ENCODE peak calls at places on chromosomes 13 and 19, in ten cellular contexts. V, T, G, S, A, B, L, I, R and X are unnamed samples. For H3K4me1 and H3K9me2, the result is how much of the 10 kb centered on the place peaks cover.

GRCh38 chr19:18021121-18021755 is 13.3 kb downstream of the ARRDC2 start:
- DNase-seq in V (no peak), T (no peak), G (peak), S (no peak), A (no peak), B (peak), L (no peak), I (peak), R (no peak), X (peak)

GRCh38 chr13:27481766-27482165 is 31.4 kb upstream of the MTIF3 start:
- DNase-seq in V (peak), T (peak), G (peak), S (peak), A (peak), B (peak), L (peak), I (peak), R (peak), X (peak)

GRCh38 chr19:4933528-4933927 is 24.2 kb downstream of the UHRF1 start:
- DNase-seq in V (no peak), T (no peak), G (no peak), S (no peak), A (no peak), B (no peak), L (no peak), I (peak), R (no peak), X (no peak)

GRCh38 chr19:40803857-40804782 is 5.1 kb downstream of the EGLN2 start:
- DNase-seq in V (no peak), T (no peak), G (peak), S (peak), A (peak), B (no peak), L (no peak), I (peak), R (peak), X (peak)

GRCh38 chr13:31044658-31045620 is 112.5 kb downstream of the TEX26 start:
- DNase-seq in V (no peak), T (peak), G (peak), S (no peak), A (no peak), B (no peak), L (no peak), I (peak), R (no peak), X (no peak)

GRCh38 chr19:29923653-29924052 is 18.4 kb upstream of the URI1 start:
- DNase-seq in V (no peak), T (no peak), G (no peak), S (no peak), A (no peak), B (no peak), L (no peak), I (no peak), R (peak), X (peak)

GRCh38 chr13:30745917-30746686 is 10.8 kb downstream of the ALOX5AP start:
- DNase-seq in V (peak), T (no peak), G (no peak), S (no peak), A (no peak), B (no peak), L (peak), I (no peak), R (no peak), X (no peak)

GRCh38 chr19:15101479-15102082 is 5.6 kb upstream of the SYDE1 start:
- DNase-seq in V (peak), T (peak), G (peak), S (peak), A (peak), B (peak), L (peak), I (peak), R (peak), X (peak)

GRCh38 chr13:113749956-113750355 is 9.1 kb upstream of the TMEM255B start:
- DNase-seq in V (no peak), T (no peak), G (no peak), S (no peak), A (no peak), B (peak), L (no peak), I (no peak), R (no peak), X (no peak)

GRCh38 chr19:19539738-19540703 is 2.0 kb downstream of the CILP2 start:
- DNase-seq in V (peak), T (peak), G (peak), S (peak), A (no peak), B (peak), L (peak), I (peak), R (peak), X (no peak)

GRCh38 chr19:609001-609340 is 19.3 kb downstream of the HCN2 start:
- DNase-seq in V (peak), T (no peak), G (peak), S (no peak), A (no peak), B (no peak), L (no peak), I (peak), R (no peak), X (no peak)

GRCh38 chr19:31263317-31263716 is 85.9 kb downstream of the TSHZ3 start:
- DNase-seq in V (peak), T (no peak), G (no peak), S (no peak), A (no peak), B (no peak), L (no peak), I (no peak), R (no peak), X (no peak)

GRCh38 chr13:76879211-76879875 is 6.9 kb downstream of the KCTD12 start:
- DNase-seq in V (peak), T (no peak), G (no peak), S (no peak), A (peak), B (peak), L (peak), I (peak), R (no peak), X (peak)

GRCh38 chr19:29576761-29577661 is 29.1 kb upstream of the POP4 start:
- DNase-seq in V (no peak), T (no peak), G (no peak), S (no peak), A (no peak), B (peak), L (no peak), I (no peak), R (no peak), X (no peak)

GRCh38 chr13:99356216-99357089 is 49.3 kb upstream of the GPR183 start:
- DNase-seq in V (no peak), T (no peak), G (no peak), S (no peak), A (peak), B (peak), L (no peak), I (no peak), R (peak), X (no peak)

GRCh38 chr13:77698211-77699058 is 948 bp downstream of the SLAIN1 start:
- DNase-seq in V (peak), T (no peak), G (peak), S (peak), A (peak), B (peak), L (peak), I (peak), R (peak), X (peak)

GRCh38 chr13:84121456-84121855 is 239.2 kb upstream of the SLITRK1 start:
- DNase-seq in V (no peak), T (no peak), G (no peak), S (no peak), A (no peak), B (no peak), L (peak), I (no peak), R (no peak), X (no peak)

GRCh38 chr19:17402982-17403855 is 2.2 kb downstream of the BST2 start:
- DNase-seq in V (peak), T (no peak), G (no peak), S (peak), A (no peak), B (peak), L (peak), I (no peak), R (peak), X (peak)

GRCh38 chr13:89380101-89380500 is 1708.9 kb downstream of the SLITRK5 start:
- DNase-seq in V (no peak), T (peak), G (peak), S (no peak), A (peak), B (no peak), L (peak), I (peak), R (no peak), X (peak)

GRCh38 chr13:110407531-110407930 is 100.4 kb downstream of the COL4A2 start:
- DNase-seq in V (no peak), T (no peak), G (no peak), S (no peak), A (no peak), B (no peak), L (no peak), I (no peak), R (no peak), X (no peak)

GRCh38 chr13:45796421-45796960 is 55.1 kb downstream of the SIAH3 start:
- DNase-seq in V (no peak), T (no peak), G (no peak), S (no peak), A (no peak), B (no peak), L (no peak), I (no peak), R (no peak), X (no peak)

GRCh38 chr13:114142640-114143490 is 10.4 kb upstream of the RASA3 start:
- DNase-seq in V (peak), T (no peak), G (no peak), S (no peak), A (no peak), B (no peak), L (no peak), I (no peak), R (peak), X (no peak)

GRCh38 chr13:98577823-98578285 is 947 bp upstream of the STK24 start:
- DNase-seq in V (no peak), T (no peak), G (no peak), S (no peak), A (no peak), B (no peak), L (no peak), I (no peak), R (no peak), X (no peak)

GRCh38 chr13:93217701-93218100 is 8.9 kb upstream of the GPC6 start:
- DNase-seq in V (no peak), T (no peak), G (no peak), S (no peak), A (no peak), B (peak), L (no peak), I (no peak), R (no peak), X (no peak)

GRCh38 chr13:100987993-100988392 is 313.4 kb upstream of the TMTC4 start:
- DNase-seq in V (no peak), T (no peak), G (no peak), S (peak), A (no peak), B (peak), L (no peak), I (peak), R (no peak), X (no peak)

GRCh38 chr13:98487522-98487921 is 89.4 kb downstream of the STK24 start:
- DNase-seq in V (no peak), T (no peak), G (no peak), S (no peak), A (no peak), B (no peak), L (no peak), I (no peak), R (peak), X (peak)

GRCh38 chr19:2167896-2168618 is 4.3 kb downstream of the DOT1L start:
- DNase-seq in V (no peak), T (no peak), G (no peak), S (no peak), A (no peak), B (peak), L (no peak), I (peak), R (peak), X (peak)

GRCh38 chr13:109130093-109130835 is 500.9 kb downstream of the MYO16 start:
- DNase-seq in V (no peak), T (no peak), G (no peak), S (no peak), A (no peak), B (no peak), L (no peak), I (no peak), R (no peak), X (no peak)

GRCh38 chr19:19171821-19172532 is 1.9 kb upstream of the MEF2B start:
- DNase-seq in V (no peak), T (no peak), G (no peak), S (peak), A (no peak), B (peak), L (peak), I (no peak), R (peak), X (peak)

GRCh38 chr19:40747536-40747935 is 2.7 kb downstream of the ACTMAP start:
- DNase-seq in V (no peak), T (no peak), G (no peak), S (no peak), A (no peak), B (no peak), L (no peak), I (no peak), R (no peak), X (no peak)

GRCh38 chr19:38047641-38048040 is 140.6 kb downstream of the SIPA1L3 start:
- DNase-seq in V (no peak), T (no peak), G (no peak), S (no peak), A (no peak), B (no peak), L (no peak), I (no peak), R (no peak), X (no peak)

GRCh38 chr19:38047048-38047435 is 140.0 kb downstream of the SIPA1L3 start:
- DNase-seq in V (no peak), T (no peak), G (no peak), S (no peak), A (no peak), B (no peak), L (no peak), I (no peak), R (peak), X (peak)

GRCh38 chr19:38045554-38046253 is 138.7 kb downstream of the SIPA1L3 start:
- DNase-seq in V (no peak), T (no peak), G (no peak), S (no peak), A (no peak), B (no peak), L (no peak), I (no peak), R (peak), X (peak)

GRCh38 chr19:38044267-38045111 is 137.5 kb downstream of the SIPA1L3 start:
- DNase-seq in V (no peak), T (no peak), G (no peak), S (no peak), A (no peak), B (peak), L (no peak), I (peak), R (peak), X (peak)

DNA sequence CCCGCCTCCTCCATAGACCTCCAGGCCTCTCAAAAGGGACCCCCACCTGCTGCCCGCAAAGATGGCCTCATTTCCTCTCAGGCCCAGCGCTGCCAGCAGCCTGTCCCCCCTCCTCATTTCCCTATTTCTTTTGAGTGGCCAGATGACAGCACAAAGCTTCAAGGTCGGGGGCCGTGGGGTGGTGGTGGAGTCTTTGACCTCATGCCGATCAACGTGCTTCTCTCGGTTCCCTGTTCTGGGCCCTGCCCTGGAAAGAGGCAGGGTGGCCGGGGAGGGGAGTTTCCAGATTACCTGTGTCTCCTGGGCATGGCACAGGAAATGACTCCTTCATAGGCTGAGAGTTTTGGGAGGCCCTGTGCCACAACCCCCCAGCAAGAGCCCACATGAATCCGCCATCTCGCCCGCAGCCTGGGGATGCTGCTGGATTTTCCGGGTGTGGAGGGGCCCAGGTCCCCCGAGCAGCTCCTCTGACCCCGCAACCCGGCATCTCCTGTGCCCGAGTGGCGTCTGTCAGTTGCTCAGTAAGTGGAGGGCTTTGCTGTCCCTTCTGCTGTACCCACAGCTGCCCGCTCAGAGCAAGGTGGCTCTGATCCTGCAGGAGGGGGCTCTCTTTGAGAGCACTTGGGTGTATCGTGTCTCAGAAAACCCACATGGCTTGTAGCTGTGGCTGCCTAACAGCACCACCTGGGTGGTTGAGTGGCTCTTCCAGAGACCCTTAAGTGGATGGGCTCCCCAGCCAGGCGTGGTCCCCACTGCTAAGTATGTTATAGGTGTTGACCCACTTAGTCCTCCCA is 139.4 kb downstream of the SIPA1L3 start:
- DNase-seq in V (no peak), T (no peak), G (no peak), S (no peak), A (no peak), B (no peak), L (no peak), I (no peak), R (peak), X (peak)
- H3K4me1 ChIP-seq in V (under half), T (under half), G (under half), S (under half), A (under half), B (under half), L (under half), I (under half), R (half or more), X (half or more)

GRCh38 chr13:25116044-25116443 is 20.1 kb downstream of the PABPC3 start:
- DNase-seq in V (no peak), T (no peak), G (peak), S (no peak), A (no peak), B (no peak), L (no peak), I (peak), R (no peak), X (no peak)

GRCh38 chr13:25109341-25109740 is 13.4 kb downstream of the PABPC3 start:
- DNase-seq in V (no peak), T (no peak), G (no peak), S (no peak), A (no peak), B (no peak), L (no peak), I (no peak), R (no peak), X (no peak)

GRCh38 chr13:25114220-25114619 is 18.3 kb downstream of the PABPC3 start:
- DNase-seq in V (peak), T (peak), G (peak), S (peak), A (peak), B (peak), L (peak), I (peak), R (peak), X (peak)

GRCh38 chr13:25112856-25113255 is 16.9 kb downstream of the PABPC3 start:
- DNase-seq in V (no peak), T (no peak), G (no peak), S (no peak), A (no peak), B (no peak), L (no peak), I (no peak), R (no peak), X (no peak)

DNA sequence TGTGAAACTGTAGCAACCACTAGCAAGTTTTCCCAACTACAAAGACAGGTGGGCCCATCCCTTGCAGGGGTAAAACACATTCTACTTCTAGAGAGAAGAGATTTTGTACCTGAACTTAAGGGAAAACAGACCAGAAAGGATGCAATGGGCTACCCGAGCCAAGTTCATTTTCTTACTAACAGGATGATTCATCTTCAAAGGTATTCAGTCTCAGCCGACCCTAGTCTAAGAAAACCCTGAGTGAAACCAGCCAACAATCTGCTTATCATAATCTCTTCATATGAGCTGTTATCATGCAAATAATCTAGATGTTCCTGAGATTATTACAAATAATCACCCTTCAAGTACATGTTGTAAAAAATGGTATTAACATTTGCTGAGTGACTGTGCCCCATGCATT is 15.6 kb downstream of the PABPC3 start:
- DNase-seq in V (no peak), T (no peak), G (no peak), S (no peak), A (no peak), B (peak), L (no peak), I (peak), R (no peak), X (no peak)
- H3K9me2 ChIP-seq in V (under half), T (under half), G (under half), S (under half), A (under half), B (under half), L (under half), I (under half), R (under half), X (under half)

GRCh38 chr19:48859711-48860572 is 8.5 kb downstream of the PLEKHA4 start:
- DNase-seq in V (peak), T (no peak), G (no peak), S (peak), A (no peak), B (no peak), L (no peak), I (peak), R (no peak), X (peak)

GRCh38 chr19:48861313-48861712 is 7.1 kb downstream of the PLEKHA4 start:
- DNase-seq in V (no peak), T (no peak), G (no peak), S (no peak), A (no peak), B (no peak), L (no peak), I (no peak), R (no peak), X (no peak)

GRCh38 chr19:48862827-48863226 is 5.6 kb downstream of the PLEKHA4 start:
- DNase-seq in V (no peak), T (no peak), G (no peak), S (no peak), A (no peak), B (no peak), L (no peak), I (no peak), R (no peak), X (no peak)

GRCh38 chr19:48856921-48857320 is 11.5 kb downstream of the PLEKHA4 start:
- DNase-seq in V (no peak), T (no peak), G (no peak), S (no peak), A (no peak), B (peak), L (no peak), I (peak), R (no peak), X (no peak)

GRCh38 chr19:48858984-48859710 is 9.3 kb downstream of the PLEKHA4 start:
- DNase-seq in V (no peak), T (no peak), G (no peak), S (peak), A (no peak), B (peak), L (no peak), I (no peak), R (peak), X (peak)
- H3K4me3 ChIP-seq in V (no peak), T (no peak), G (no peak), S (peak), A (no peak), B (no peak), L (no peak), I (no peak), R (peak), X (no peak)

GRCh38 chr19:10720607-10721125 is 2.8 kb downstream of the DNM2 start:
- DNase-seq in V (no peak), T (no peak), G (no peak), S (no peak), A (no peak), B (no peak), L (no peak), I (no peak), R (no peak), X (no peak)

GRCh38 chr19:10726268-10726667 is 8.4 kb downstream of the DNM2 start:
- DNase-seq in V (no peak), T (no peak), G (no peak), S (no peak), A (no peak), B (no peak), L (no peak), I (no peak), R (no peak), X (no peak)

GRCh38 chr19:10727599-10728250 is 9.8 kb downstream of the DNM2 start:
- DNase-seq in V (no peak), T (no peak), G (no peak), S (no peak), A (no peak), B (peak), L (no peak), I (no peak), R (no peak), X (no peak)

GRCh38 chr19:10725415-10725814 is 7.5 kb downstream of the DNM2 start:
- DNase-seq in V (no peak), T (no peak), G (no peak), S (no peak), A (no peak), B (no peak), L (no peak), I (no peak), R (no peak), X (no peak)

GRCh38 chr19:10724573-10725071 is 6.7 kb downstream of the DNM2 start:
- DNase-seq in V (peak), T (no peak), G (no peak), S (no peak), A (no peak), B (peak), L (no peak), I (no peak), R (no peak), X (no peak)
- H3K4me1 ChIP-seq in V (under half), T (under half), G (under half), S (under half), A (under half), B (under half), L (under half), I (under half), R (under half), X (under half)